ENCODE peak calls at places on chromosomes 1 and 21, in eight cellular contexts. M, T, J, U, P, Z, R and H are unnamed samples.

GRCh38 chr1:150528997-150529396 is 13.4 kb downstream of the FALEC start:
- DNase-seq in M (no peak), T (no peak), J (peak; percentile 81), U (no peak), P (no peak), Z (no peak), R (no peak), H (no peak)

GRCh38 chr21:16587141-16587570 is 857.4 kb downstream of the USP25 start:
- DNase-seq in M (no peak), T (peak; percentile 85), J (no peak), U (no peak), P (no peak), Z (no peak), R (peak; percentile 53), H (peak; percentile 65)

GRCh38 chr1:53090227-53091147 is 28.5 kb downstream of the PODN start:
- DNase-seq in M (no peak), T (no peak), J (peak; percentile 70), U (no peak), P (peak; percentile 71), Z (no peak), R (peak; percentile 53), H (peak; percentile 76)

GRCh38 chr1:180234369-180235076 is 4.5 kb downstream of the LHX4 start:
- DNase-seq in M (no peak), T (no peak), J (peak; percentile 84), U (no peak), P (no peak), Z (no peak), R (no peak), H (no peak)

GRCh38 chr1:50603274-50604271 is 180.3 kb upstream of the DMRTA2 start:
- DNase-seq in M (no peak), T (peak; percentile 92), J (no peak), U (no peak), P (no peak), Z (no peak), R (no peak), H (no peak)

GRCh38 chr1:100510441-100510840 is 27.5 kb upstream of the GPR88 start:
- DNase-seq in M (no peak), T (peak; percentile 64), J (no peak), U (no peak), P (no peak), Z (no peak), R (no peak), H (no peak)

GRCh38 chr1:153513023-153513422 is 22.8 kb downstream of the S100A6 start:
- DNase-seq in M (no peak), T (no peak), J (peak; percentile 54), U (no peak), P (no peak), Z (no peak), R (no peak), H (no peak)

GRCh38 chr1:18868354-18868753 is 8.9 kb upstream of the TAS1R2 start:
- DNase-seq in M (no peak), T (no peak), J (no peak), U (no peak), P (no peak), Z (no peak), R (no peak), H (no peak)

GRCh38 chr1:30888391-30888790 is 20.2 kb downstream of the SDC3 start:
- DNase-seq in M (no peak), T (no peak), J (no peak), U (no peak), P (peak; percentile 72), Z (no peak), R (peak; percentile 71), H (peak; percentile 58)

GRCh38 chr1:156389311-156389710 is 20.3 kb downstream of the RHBG start:
- DNase-seq in M (no peak), T (no peak), J (no peak), U (no peak), P (no peak), Z (no peak), R (no peak), H (no peak)

GRCh38 chr21:20997308-20997632 is 939 bp upstream of the NCAM2 start:
- DNase-seq in M (no peak), T (no peak), J (no peak), U (no peak), P (no peak), Z (no peak), R (no peak), H (no peak)

GRCh38 chr1:39720094-39720999 is 18.3 kb upstream of the PPIE start:
- DNase-seq in M (peak; percentile 76), T (peak; percentile 68), J (peak; percentile 80), U (peak; percentile 71), P (no peak), Z (peak; percentile 28), R (no peak), H (no peak)

GRCh38 chr1:53420331-53420730 is 38.9 kb upstream of the DMRTB1 start:
- DNase-seq in M (no peak), T (no peak), J (no peak), U (no peak), P (no peak), Z (no peak), R (no peak), H (no peak)

GRCh38 chr1:244273845-244274619 is 177.7 kb downstream of the ADSS2 start:
- DNase-seq in M (no peak), T (no peak), J (peak; percentile 9), U (no peak), P (peak; percentile 69), Z (peak; percentile 41), R (peak; percentile 24), H (peak; percentile 61)

GRCh38 chr21:33434770-33435360 is 31.7 kb downstream of the IFNGR2 start:
- DNase-seq in M (peak; percentile 60), T (peak; percentile 92), J (no peak), U (no peak), P (no peak), Z (no peak), R (no peak), H (no peak)

GRCh38 chr21:16192900-16193299 is 463.1 kb downstream of the USP25 start:
- DNase-seq in M (no peak), T (no peak), J (no peak), U (no peak), P (peak; percentile 59), Z (no peak), R (no peak), H (no peak)

GRCh38 chr1:224199679-224200078 is 16.6 kb downstream of the DEGS1 start:
- DNase-seq in M (no peak), T (no peak), J (no peak), U (no peak), P (no peak), Z (no peak), R (no peak), H (no peak)

DNA sequence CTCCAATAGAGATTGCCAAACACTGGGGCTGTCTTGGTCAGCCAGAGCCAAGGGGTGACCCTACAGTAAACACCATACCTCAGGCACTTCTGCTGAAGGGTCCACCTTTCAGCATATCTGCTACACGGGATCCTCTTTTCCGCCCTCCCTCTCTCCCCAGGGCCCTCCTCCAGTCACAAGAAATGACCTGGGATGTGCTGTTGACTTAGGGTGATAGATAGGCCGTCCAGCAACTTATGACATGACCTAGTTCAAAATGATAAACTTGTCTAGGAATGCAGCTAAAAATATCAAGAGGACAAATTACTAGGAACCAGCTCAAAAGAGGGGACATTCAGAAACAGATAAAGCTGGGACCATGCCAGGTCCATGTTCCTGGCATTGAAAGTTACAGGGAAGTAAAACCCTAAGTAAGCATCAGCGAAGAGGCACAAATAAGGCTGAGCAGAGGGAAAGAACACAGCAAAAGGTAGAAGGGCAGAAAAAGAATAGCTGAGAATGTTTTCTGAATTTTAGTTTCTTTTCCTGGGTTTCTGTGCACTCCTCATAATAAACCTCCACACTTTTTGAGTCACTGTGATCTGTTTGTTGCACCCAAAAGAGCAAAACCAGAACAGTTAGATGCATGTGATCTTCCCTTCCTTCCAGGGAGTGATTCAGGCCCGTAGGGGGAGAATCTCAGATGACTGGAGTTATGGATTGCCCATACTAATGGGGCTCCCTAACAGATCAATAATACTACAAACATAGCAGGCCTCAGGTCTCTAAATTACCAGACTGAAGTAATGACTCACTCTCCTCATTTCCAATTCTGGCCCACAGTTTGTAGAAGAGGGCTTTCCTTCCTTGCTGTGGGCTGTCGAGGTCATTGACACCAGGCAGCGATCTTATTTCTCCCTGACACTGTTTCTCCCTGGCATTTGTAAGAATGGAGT is 48.9 kb upstream of the F3 start:
- DNase-seq in M (no peak), T (no peak), J (no peak), U (no peak), P (no peak), Z (no peak), R (no peak), H (peak; percentile 21)
- H3K27ac ChIP-seq in M (no peak overlapping the region), T (no peak overlapping the region), J (no peak overlapping the region), U (no peak overlapping the region), P (peak overlapping the region; percentile 26), Z (no peak overlapping the region), R (peak overlapping the region; percentile 52), H (no peak overlapping the region)

GRCh38 chr1:26915204-26915842 is 1.5 kb upstream of the NR0B2 start:
- DNase-seq in M (no peak), T (no peak), J (peak; percentile 78), U (no peak), P (no peak), Z (peak; percentile 59), R (peak; percentile 68), H (peak; percentile 50)
- H3K4me1 ChIP-seq in M (peaks cover 7% of the 10 kb centered on the region), T (no peaks in the 10 kb centered on the region), J (no peaks in the 10 kb centered on the region), U (no peaks in the 10 kb centered on the region), P (peaks cover 5% of the 10 kb centered on the region), Z (peaks cover 8% of the 10 kb centered on the region), R (peaks cover 23% of the 10 kb centered on the region), H (peaks cover 10% of the 10 kb centered on the region)

GRCh38 chr1:46465981-46466476 is 23.6 kb upstream of the DMBX1 start:
- DNase-seq in M (no peak), T (no peak), J (no peak), U (no peak), P (no peak), Z (no peak), R (no peak), H (no peak)
- H3K4me3 ChIP-seq in M (peak overlapping the region; percentile 34), T (no peak overlapping the region), J (peak overlapping the region; percentile 48), U (no peak overlapping the region), P (peak overlapping the region; percentile 64), Z (no peak overlapping the region), R (peak overlapping the region; percentile 73), H (peak overlapping the region; percentile 76)

GRCh38 chr1:207842506-207842905 is 68.4 kb downstream of the CD34 start:
- DNase-seq in M (no peak), T (no peak), J (no peak), U (no peak), P (no peak), Z (no peak), R (no peak), H (no peak)

GRCh38 chr1:207844374-207844773 is 66.6 kb downstream of the CD34 start:
- DNase-seq in M (no peak), T (no peak), J (no peak), U (no peak), P (no peak), Z (no peak), R (no peak), H (no peak)

GRCh38 chr1:207840380-207840779 is 70.5 kb downstream of the CD34 start:
- DNase-seq in M (no peak), T (no peak), J (no peak), U (no peak), P (no peak), Z (no peak), R (no peak), H (no peak)

GRCh38 chr1:207841318-207841717 is 69.6 kb downstream of the CD34 start:
- DNase-seq in M (no peak), T (no peak), J (no peak), U (no peak), P (no peak), Z (no peak), R (no peak), H (no peak)

DNA sequence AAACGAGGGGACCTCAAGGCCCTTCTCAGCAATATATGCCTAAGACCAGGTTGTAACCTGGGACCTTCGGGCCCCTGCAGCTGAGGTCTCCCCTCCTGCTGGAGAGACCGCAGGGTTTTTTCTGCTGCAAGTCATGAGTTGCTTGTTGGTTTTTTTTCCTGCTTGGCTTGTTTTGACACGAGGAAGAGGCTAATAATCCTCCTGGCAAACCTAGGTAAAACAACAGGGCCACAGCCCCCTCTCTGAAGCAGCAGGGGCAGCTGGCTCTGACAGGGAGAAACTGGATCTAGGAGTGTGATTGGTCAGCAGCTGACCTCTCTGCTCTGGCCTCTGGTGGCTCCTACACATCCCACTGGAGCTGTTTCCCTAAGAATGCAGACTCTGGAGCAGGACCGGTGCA is 69.0 kb downstream of the CD34 start:
- DNase-seq in M (no peak), T (no peak), J (no peak), U (no peak), P (no peak), Z (no peak), R (no peak), H (no peak)
- H3K27ac ChIP-seq in M (no peak overlapping the region), T (no peak overlapping the region), J (no peak overlapping the region), U (no peak overlapping the region), P (no peak overlapping the region), Z (no peak overlapping the region), R (peak overlapping the region; percentile 37), H (no peak overlapping the region)